ENCODE peak calls at places on chromosomes 16 and 17, in four cellular contexts. One of them, this sample, is unnamed.

GRCh38 chr16:71788578-71788977 is 20.1 kb downstream of the AP1G1 start:
- DNase-seq in HFF-Myc: no peak
- DNase-seq in mucosa of descending colon: no peak
- DNase-seq in MCF 10A: no peak
- DNase-seq in this sample: no peak

GRCh38 chr16:29030086-29030840 is 45.4 kb downstream of the LAT start:
- DNase-seq in HFF-Myc: no peak
- DNase-seq in mucosa of descending colon: no peak
- DNase-seq in MCF 10A: no peak
- DNase-seq in this sample: no peak

GRCh38 chr16:12906271-12906670 is 4.9 kb downstream of the SHISA9 start:
- DNase-seq in HFF-Myc: no peak
- DNase-seq in mucosa of descending colon: no peak
- DNase-seq in MCF 10A: no peak
- DNase-seq in this sample: no peak

GRCh38 chr17:57270801-57271245 is 14.5 kb downstream of the MSI2 start:
- DNase-seq in HFF-Myc: no peak
- DNase-seq in mucosa of descending colon: no peak
- DNase-seq in MCF 10A: no peak
- DNase-seq in this sample: no peak

GRCh38 chr16:85733839-85734170 is 17.1 kb downstream of the C16orf74 start:
- DNase-seq in HFF-Myc: no peak
- DNase-seq in mucosa of descending colon: no peak
- DNase-seq in MCF 10A: no peak
- DNase-seq in this sample: no peak

GRCh38 chr17:57104461-57105175 is 19.6 kb downstream of the AKAP1 start:
- DNase-seq in HFF-Myc: peak
- DNase-seq in mucosa of descending colon: no peak
- DNase-seq in MCF 10A: no peak
- DNase-seq in this sample: no peak

GRCh38 chr16:21283521-21284289 is 5.6 kb upstream of the CRYM start:
- DNase-seq in HFF-Myc: no peak
- DNase-seq in mucosa of descending colon: peak
- DNase-seq in MCF 10A: no peak
- DNase-seq in this sample: no peak

GRCh38 chr16:17885659-17886200 is 415.0 kb upstream of the XYLT1 start:
- DNase-seq in HFF-Myc: no peak
- DNase-seq in mucosa of descending colon: no peak
- DNase-seq in MCF 10A: no peak
- DNase-seq in this sample: no peak

GRCh38 chr17:77778636-77779524 is 179.6 kb upstream of the TNRC6C start:
- DNase-seq in HFF-Myc: no peak
- DNase-seq in mucosa of descending colon: peak
- DNase-seq in MCF 10A: peak
- DNase-seq in this sample: no peak

GRCh38 chr16:53052519-53053501 is at the start of gene CHD9NB:
- DNase-seq in HFF-Myc: peak
- DNase-seq in mucosa of descending colon: peak
- DNase-seq in MCF 10A: peak
- DNase-seq in this sample: no peak

GRCh38 chr17:48478224-48479013 is 48.4 kb upstream of the SKAP1 start:
- DNase-seq in HFF-Myc: no peak
- DNase-seq in mucosa of descending colon: no peak
- DNase-seq in MCF 10A: no peak
- DNase-seq in this sample: no peak

GRCh38 chr16:35523991-35524390 is 2064.6 kb downstream of the TP53TG3F start:
- DNase-seq in HFF-Myc: no peak
- DNase-seq in mucosa of descending colon: no peak
- DNase-seq in MCF 10A: no peak
- DNase-seq in this sample: no peak

GRCh38 chr17:82351254-82351712 is 7.8 kb upstream of the TEX19 start:
- DNase-seq in HFF-Myc: no peak
- DNase-seq in mucosa of descending colon: no peak
- DNase-seq in MCF 10A: no peak
- DNase-seq in this sample: no peak

GRCh38 chr16:48531011-48531962 is 78.7 kb downstream of the N4BP1 start:
- DNase-seq in HFF-Myc: peak
- DNase-seq in mucosa of descending colon: no peak
- DNase-seq in MCF 10A: no peak
- DNase-seq in this sample: no peak

GRCh38 chr17:78672880-78673371 is 95.7 kb upstream of the DNAH17 start:
- DNase-seq in HFF-Myc: no peak
- DNase-seq in mucosa of descending colon: no peak
- DNase-seq in MCF 10A: no peak
- DNase-seq in this sample: no peak

GRCh38 chr16:58222532-58223316 is 24.8 kb upstream of the CSNK2A2 start:
- DNase-seq in HFF-Myc: no peak
- DNase-seq in mucosa of descending colon: no peak
- DNase-seq in MCF 10A: peak
- DNase-seq in this sample: no peak

GRCh38 chr16:549544-550263 is 10.5 kb upstream of the PRR35 start:
- DNase-seq in HFF-Myc: no peak
- DNase-seq in mucosa of descending colon: no peak
- DNase-seq in MCF 10A: no peak
- DNase-seq in this sample: no peak

GRCh38 chr17:62824290-62825135 is 16.4 kb upstream of the MARCHF10 start:
- DNase-seq in HFF-Myc: peak
- DNase-seq in mucosa of descending colon: no peak
- DNase-seq in MCF 10A: peak
- DNase-seq in this sample: no peak

GRCh38 chr16:24674877-24675276 is 54.6 kb upstream of the TNRC6A start:
- DNase-seq in HFF-Myc: no peak
- DNase-seq in mucosa of descending colon: no peak
- DNase-seq in MCF 10A: no peak
- DNase-seq in this sample: no peak

GRCh38 chr17:6346986-6347385 is 87.9 kb downstream of the AIPL1 start:
- DNase-seq in HFF-Myc: no peak
- DNase-seq in mucosa of descending colon: no peak
- DNase-seq in MCF 10A: no peak
- DNase-seq in this sample: no peak

GRCh38 chr16:89410794-89411309 is 79.5 kb downstream of the ANKRD11 start:
- DNase-seq in HFF-Myc: peak
- DNase-seq in mucosa of descending colon: peak
- DNase-seq in MCF 10A: peak
- DNase-seq in this sample: no peak

GRCh38 chr16:10552281-10552680 is 28.1 kb downstream of the EMP2 start:
- DNase-seq in HFF-Myc: no peak
- DNase-seq in mucosa of descending colon: no peak
- DNase-seq in MCF 10A: no peak
- DNase-seq in this sample: no peak

GRCh38 chr17:68955181-68955841 is at the start of gene ABCA8:
- DNase-seq in HFF-Myc: peak
- DNase-seq in mucosa of descending colon: peak
- DNase-seq in MCF 10A: peak
- DNase-seq in this sample: no peak

GRCh38 chr17:66264696-66265095 is 35.5 kb upstream of the APOH start:
- DNase-seq in HFF-Myc: no peak
- DNase-seq in mucosa of descending colon: no peak
- DNase-seq in MCF 10A: no peak
- DNase-seq in this sample: no peak

GRCh38 chr16:86515780-86516617 is 5.7 kb downstream of the FOXF1 start:
- DNase-seq in HFF-Myc: no peak
- DNase-seq in mucosa of descending colon: no peak
- DNase-seq in MCF 10A: no peak
- DNase-seq in this sample: no peak

GRCh38 chr16:49833796-49834195 is 22.1 kb downstream of the ZNF423 start:
- DNase-seq in HFF-Myc: no peak
- DNase-seq in mucosa of descending colon: no peak
- DNase-seq in MCF 10A: no peak
- DNase-seq in this sample: no peak

GRCh38 chr17:72496461-72496860 is 375.6 kb downstream of the SOX9 start:
- DNase-seq in HFF-Myc: no peak
- DNase-seq in mucosa of descending colon: no peak
- DNase-seq in MCF 10A: no peak
- DNase-seq in this sample: no peak

GRCh38 chr17:1108560-1108809 is 71.3 kb downstream of the ABR start:
- DNase-seq in HFF-Myc: no peak
- DNase-seq in mucosa of descending colon: no peak
- DNase-seq in MCF 10A: no peak
- DNase-seq in this sample: no peak

GRCh38 chr17:64278614-64279013 is 15.6 kb upstream of the TEX2 start:
- DNase-seq in HFF-Myc: no peak
- DNase-seq in mucosa of descending colon: peak
- DNase-seq in MCF 10A: peak
- DNase-seq in this sample: no peak

GRCh38 chr17:76394166-76394565 is 9.8 kb downstream of the SPHK1 start:
- DNase-seq in HFF-Myc: no peak
- DNase-seq in mucosa of descending colon: no peak
- DNase-seq in MCF 10A: no peak
- DNase-seq in this sample: no peak

GRCh38 chr17:39236383-39236927 is 10.7 kb upstream of the STAC2 start:
- DNase-seq in HFF-Myc: no peak
- DNase-seq in mucosa of descending colon: no peak
- DNase-seq in MCF 10A: no peak
- DNase-seq in this sample: no peak

GRCh38 chr17:14619821-14620220 is 318.9 kb downstream of the HS3ST3B1 start:
- DNase-seq in HFF-Myc: no peak
- DNase-seq in mucosa of descending colon: no peak
- DNase-seq in MCF 10A: peak
- DNase-seq in this sample: no peak

GRCh38 chr16:72224260-72224768 is 52.4 kb upstream of the PMFBP1 start:
- DNase-seq in HFF-Myc: no peak
- DNase-seq in mucosa of descending colon: peak
- DNase-seq in MCF 10A: no peak
- DNase-seq in this sample: no peak

GRCh38 chr16:88977028-88977844 is at the start of gene CBFA2T3:
- DNase-seq in HFF-Myc: no peak
- DNase-seq in mucosa of descending colon: peak
- DNase-seq in MCF 10A: no peak
- DNase-seq in this sample: no peak

GRCh38 chr17:32627233-32628008 is 140.6 kb downstream of the CDK5R1 start:
- DNase-seq in HFF-Myc: no peak
- DNase-seq in mucosa of descending colon: no peak
- DNase-seq in MCF 10A: no peak
- DNase-seq in this sample: no peak

GRCh38 chr16:78331749-78332148 is 232.3 kb downstream of the WWOX start:
- DNase-seq in HFF-Myc: no peak
- DNase-seq in mucosa of descending colon: no peak
- DNase-seq in MCF 10A: no peak
- DNase-seq in this sample: no peak

GRCh38 chr16:53417011-53417410 is 17.3 kb upstream of the RBL2 start:
- DNase-seq in HFF-Myc: no peak
- DNase-seq in mucosa of descending colon: no peak
- DNase-seq in MCF 10A: peak
- DNase-seq in this sample: no peak

This sample was measured in cortex of kidney.